ENCODE peak calls at places on chromosomes 12 and 14, in seven cellular contexts. L is HT-29; M is naive thymus-derived CD4-positive, alpha-beta T cell; A is stimulated activated CD4-positive, alpha-beta T cell treated with anti-CD3 and anti-CD28 coated beads, Interleukin-1b, Interleukin-23, amount 100 ng/mL, for 1 hour; R is fibroblast of the aortic adventitia; P is dorsolateral prefrontal cortex; T is esophagus squamous epithelium. J is an unnamed sample.

GRCh38 chr14:93676416-93676958 is 111.8 kb downstream of the PRIMA1 start:
- DNase-seq in L (no peak), M (no peak), A (no peak), R (no peak), P (no peak), T (no peak), J (no peak)

GRCh38 chr12:52909256-52909655 is 4.4 kb upstream of the KRT8 start:
- DNase-seq in L (no peak), M (no peak), A (no peak), R (no peak), P (no peak), T (no peak), J (no peak)

GRCh38 chr14:36207500-36207899 is 31.0 kb upstream of the PTCSC3 start:
- DNase-seq in L (peak; percentile 39), M (no peak), A (no peak), R (peak; percentile 13), P (no peak), T (no peak), J (peak; percentile 28)

GRCh38 chr14:99603471-99603933 is 505 bp downstream of the CCDC85C start:
- DNase-seq in L (peak; percentile 17), M (peak; percentile 69), A (no peak), R (peak; percentile 46), P (no peak), T (no peak), J (peak; percentile 54)

GRCh38 chr14:102392506-102392905 is 29.8 kb downstream of the TECPR2 start:
- DNase-seq in L (no peak), M (no peak), A (no peak), R (peak; percentile 27), P (no peak), T (no peak), J (no peak)

GRCh38 chr12:14256139-14256538 is 109.3 kb upstream of the ATF7IP start:
- DNase-seq in L (no peak), M (peak; percentile 69), A (no peak), R (peak; percentile 79), P (no peak), T (no peak), J (peak; percentile 29)

GRCh38 chr14:100623961-100624360 is 36.7 kb upstream of the BEGAIN start:
- DNase-seq in L (no peak), M (no peak), A (no peak), R (no peak), P (no peak), T (no peak), J (no peak)

GRCh38 chr14:101133068-101133467 is 229.5 kb upstream of the RTL1 start:
- DNase-seq in L (no peak), M (no peak), A (no peak), R (no peak), P (no peak), T (no peak), J (no peak)

GRCh38 chr14:51342226-51342625 is 102.2 kb downstream of the TMX1 start:
- DNase-seq in L (peak; percentile 48), M (no peak), A (no peak), R (peak; percentile 20), P (no peak), T (no peak), J (peak; percentile 94)

GRCh38 chr14:59161571-59162175 is 26.8 kb upstream of the DAAM1 start:
- DNase-seq in L (peak; percentile 26), M (peak; percentile 48), A (no peak), R (peak; percentile 49), P (no peak), T (no peak), J (peak; percentile 67)

GRCh38 chr14:22472466-22472865 is 116.6 kb downstream of the DAD1 start:
- DNase-seq in L (no peak), M (no peak), A (no peak), R (no peak), P (no peak), T (no peak), J (no peak)

GRCh38 chr14:97539389-97539786 is 742.2 kb downstream of the VRK1 start:
- DNase-seq in L (no peak), M (no peak), A (no peak), R (no peak), P (no peak), T (no peak), J (no peak)

GRCh38 chr14:32078030-32078793 is 1.1 kb downstream of the ARHGAP5 start:
- DNase-seq in L (peak; percentile 66), M (peak; percentile 35), A (no peak), R (peak; percentile 51), P (peak; percentile 37), T (no peak), J (peak; percentile 50)

GRCh38 chr14:71130491-71131179 is 223.4 kb downstream of the PCNX1 start:
- DNase-seq in L (no peak), M (no peak), A (no peak), R (peak; percentile 88), P (no peak), T (no peak), J (peak; percentile 30)

GRCh38 chr14:104888489-104889373 is 23.7 kb downstream of the CEP170B start:
- DNase-seq in L (no peak), M (no peak), A (no peak), R (no peak), P (no peak), T (no peak), J (no peak)

GRCh38 chr12:11630046-11630706 is 19.3 kb upstream of the ETV6 start:
- DNase-seq in L (no peak), M (no peak), A (no peak), R (no peak), P (no peak), T (no peak), J (no peak)